ENCODE peak calls at places on chromosome 3, in four cellular contexts. B is tibial artery, D is OCI-LY7, G is neural crest cell. A is an unnamed sample.

GRCh38 chr3:127304121-127304744 is 16.4 kb upstream of the PRR20G start:
- DNase-seq in D (peak), G (no peak), B (no peak), A (no peak)

GRCh38 chr3:157618075-157618760 is 115.0 kb upstream of the VEPH1 start:
- DNase-seq in B (no peak), D (peak), G (no peak), A (no peak)

GRCh38 chr3:126749547-126749875 is 45.5 kb downstream of the CHCHD6 start:
- DNase-seq in D (no peak), B (no peak), G (no peak), A (no peak)

GRCh38 chr3:70737656-70738309 is 425.3 kb upstream of the MDFIC2 start:
- DNase-seq in G (no peak), D (no peak), B (no peak), A (no peak)

GRCh38 chr3:182913889-182914288 is 66.4 kb downstream of the DCUN1D1 start:
- DNase-seq in B (no peak), G (no peak), D (peak), A (no peak)

GRCh38 chr3:110932515-110933095 is 139.0 kb upstream of the NECTIN3 start:
- DNase-seq in B (no peak), G (no peak), D (no peak), A (no peak)

GRCh38 chr3:186515115-186515514 is 29.1 kb downstream of the CRYGS start:
- DNase-seq in B (no peak), G (no peak), D (peak), A (no peak)

GRCh38 chr3:46675843-46676567 is 17.5 kb downstream of the ALS2CL start:
- DNase-seq in G (no peak), B (no peak), D (no peak), A (no peak)

GRCh38 chr3:170520996-170521395 is 64.9 kb downstream of the SLC7A14 start:
- DNase-seq in G (no peak), D (no peak), B (no peak), A (no peak)

GRCh38 chr3:8739757-8740508 is 6.3 kb downstream of the CAV3 start:
- DNase-seq in B (no peak), G (no peak), D (no peak), A (no peak)

GRCh38 chr3:94137377-94137776 is 74.5 kb downstream of the NSUN3 start:
- DNase-seq in G (no peak), D (no peak), B (no peak), A (no peak)

GRCh38 chr3:47324278-47324865 is 41.6 kb downstream of the KLHL18 start:
- DNase-seq in G (peak), B (peak), D (peak), A (peak)

DNA sequence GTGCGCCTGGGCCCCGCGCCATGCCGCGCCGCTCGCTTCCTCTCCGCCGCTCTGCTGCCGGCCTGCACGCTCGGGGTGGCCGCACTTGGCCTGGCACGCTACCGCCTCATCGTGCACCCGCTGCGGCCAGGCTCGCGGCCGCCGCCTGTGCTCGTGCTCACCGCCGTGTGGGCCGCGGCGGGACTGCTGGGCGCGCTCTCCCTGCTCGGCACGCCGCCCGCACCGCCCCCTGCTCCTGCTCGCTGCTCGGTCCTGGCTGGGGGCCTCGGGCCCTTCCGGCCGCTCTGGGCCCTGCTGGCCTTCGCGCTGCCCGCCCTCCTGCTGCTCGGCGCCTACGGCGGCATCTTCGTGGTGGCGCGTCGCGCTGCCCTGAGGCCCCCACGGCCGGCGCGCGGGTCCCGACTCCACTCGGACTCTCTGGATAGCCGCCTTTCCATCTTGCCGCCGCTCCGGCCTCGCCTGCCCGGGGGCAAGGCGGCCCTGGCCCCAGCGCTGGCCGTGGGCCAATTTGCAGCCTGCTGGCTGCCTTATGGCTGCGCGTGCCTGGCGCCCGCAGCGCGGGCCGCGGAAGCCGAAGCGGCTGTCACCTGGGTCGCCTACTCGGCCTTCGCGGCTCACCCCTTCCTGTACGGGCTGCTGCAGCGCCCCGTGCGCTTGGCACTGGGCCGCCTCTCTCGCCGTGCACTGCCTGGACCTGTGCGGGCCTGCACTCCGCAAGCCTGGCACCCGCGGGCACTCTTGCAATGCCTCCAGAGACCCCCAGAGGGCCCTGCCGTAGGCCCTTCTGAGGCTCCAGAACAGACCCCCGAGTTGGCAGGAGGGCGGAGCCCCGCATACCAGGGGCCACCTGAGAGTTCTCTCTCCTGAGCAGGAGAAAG is 951 bp downstream of the GPR62 start:
- DNase-seq in G (peak), B (no peak), D (peak), A (peak)
- TF ChIP-seq CTCF in G (peak), B (peak), D (peak), A (peak)

GRCh38 chr3:50430186-50430585 is 70.9 kb upstream of the TMEM115 start:
- DNase-seq in D (no peak), G (no peak), B (no peak), A (no peak)

GRCh38 chr3:50423543-50423942 is 64.2 kb upstream of the TMEM115 start:
- DNase-seq in G (no peak), D (no peak), B (no peak), A (no peak)

GRCh38 chr3:50427255-50427654 is 67.9 kb upstream of the TMEM115 start:
- DNase-seq in B (no peak), G (no peak), D (no peak), A (no peak)

GRCh38 chr3:50430950-50431435 is 71.7 kb upstream of the TMEM115 start:
- DNase-seq in G (no peak), D (no peak), B (no peak), A (no peak)

GRCh38 chr3:50428007-50428633 is 68.8 kb upstream of the TMEM115 start:
- DNase-seq in B (no peak), G (no peak), D (no peak), A (no peak)
- TF ChIP-seq CTCF in B (no peak), G (no peak), D (no peak), A (no peak)

GRCh38 chr3:51503007-51503406 is 3.2 kb upstream of the DCAF1 start:
- DNase-seq in D (no peak), B (no peak), G (no peak), A (no peak)
- TF ChIP-seq CTCF in D (no peak), B (no peak), G (no peak), A (no peak)

GRCh38 chr3:187737401-187738088 is 7.7 kb downstream of the BCL6 start:
- DNase-seq in G (peak), B (peak), D (no peak), A (peak)
- TF ChIP-seq CTCF in G (no peak), B (no peak), D (no peak), A (no peak)

DNA sequence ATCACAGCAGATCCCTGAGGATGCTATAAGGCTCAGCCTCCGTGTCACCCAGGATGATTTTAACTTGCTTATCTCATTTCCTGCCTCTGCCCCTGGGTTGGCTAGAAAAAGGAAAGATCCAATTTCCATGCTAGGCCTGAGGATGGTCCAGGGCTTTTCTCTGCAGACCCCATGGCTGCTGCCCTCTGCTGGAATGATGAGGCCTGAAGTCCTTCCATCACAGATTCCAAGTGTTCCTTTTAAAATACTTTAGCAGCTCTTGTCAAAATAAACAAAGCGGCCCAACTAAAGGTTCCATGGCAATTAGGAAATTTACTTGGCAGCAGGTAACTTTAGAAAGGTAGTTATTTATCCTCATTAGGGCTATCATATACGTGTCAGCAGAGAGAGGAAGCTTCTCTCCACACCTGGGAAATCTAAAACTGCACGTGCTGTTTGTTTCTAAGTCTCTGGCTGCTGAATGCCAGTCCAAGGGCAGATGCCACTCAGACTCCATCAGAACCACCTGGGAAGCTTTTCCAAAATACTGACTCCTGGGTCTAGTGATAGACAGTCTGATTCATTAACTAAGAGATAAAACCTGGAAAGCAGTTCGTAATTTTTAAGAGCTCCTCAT is 401.9 kb upstream of the IL12A start:
- DNase-seq in D (no peak), G (peak), B (no peak), A (no peak)
- TF ChIP-seq CTCF in D (peak), G (peak), B (no peak), A (peak)

GRCh38 chr3:57088503-57088902 is 28.0 kb downstream of the SPATA12 start:
- DNase-seq in D (no peak), G (no peak), B (no peak), A (no peak)
- TF ChIP-seq CTCF in D (no peak), G (no peak), B (no peak), A (no peak)

DNA sequence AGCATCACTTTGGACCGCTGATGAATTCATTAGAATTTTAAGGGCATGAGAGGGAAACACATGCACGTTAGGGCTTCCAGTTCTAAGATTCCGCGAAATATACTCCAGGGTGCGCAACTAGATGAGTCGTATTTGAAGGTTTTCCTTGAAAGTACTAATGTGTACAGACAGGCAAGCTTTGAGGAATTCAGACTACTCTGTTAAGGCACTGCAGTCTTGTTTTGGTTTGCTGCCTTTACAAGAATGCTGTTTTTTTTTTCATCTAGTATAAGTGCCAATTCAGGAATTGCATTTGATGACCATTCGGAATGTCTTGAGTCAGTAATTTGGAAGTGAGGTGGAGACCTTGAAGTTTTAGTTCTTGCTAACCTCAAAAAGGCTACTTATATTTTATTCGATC is 19.1 kb downstream of the TRNT1 start:
- DNase-seq in G (no peak), D (no peak), B (no peak), A (no peak)
- TF ChIP-seq CTCF in G (no peak), D (no peak), B (no peak), A (no peak)

GRCh38 chr3:10707089-10707983 is 108.7 kb upstream of the SLC6A11 start:
- DNase-seq in D (no peak), G (peak), B (no peak), A (no peak)
- TF ChIP-seq CTCF in D (no peak), G (peak), B (no peak), A (no peak)